ENCODE peak calls at places on chromosomes 2 and 18, in five cellular contexts. One of them, this sample, is unnamed.

GRCh38 chr2:234952270-234953115 is 676 bp downstream of the SH3BP4 start:
- DNase-seq in GM12878: no peak
- DNase-seq in HepG2: no peak
- DNase-seq in K562: no peak
- DNase-seq in H1: peak; percentile 63
- DNase-seq in this sample: no peak

GRCh38 chr18:38362286-38362792 is 796.7 kb upstream of the CELF4 start:
- DNase-seq in GM12878: no peak
- DNase-seq in HepG2: no peak
- DNase-seq in K562: no peak
- DNase-seq in H1: no peak
- DNase-seq in this sample: no peak

GRCh38 chr18:58529714-58530354 is 99.1 kb downstream of the ALPK2 start:
- DNase-seq in GM12878: no peak
- DNase-seq in HepG2: peak; percentile 69
- DNase-seq in K562: peak; percentile 50
- DNase-seq in H1: peak; percentile 78
- DNase-seq in this sample: peak; percentile 35

GRCh38 chr2:37911296-37911888 is 13.7 kb upstream of the RMDN2 start:
- DNase-seq in GM12878: no peak
- DNase-seq in HepG2: no peak
- DNase-seq in K562: no peak
- DNase-seq in H1: no peak
- DNase-seq in this sample: no peak

GRCh38 chr2:118832791-118833715 is 14.4 kb downstream of the EN1 start:
- DNase-seq in GM12878: no peak
- DNase-seq in HepG2: no peak
- DNase-seq in K562: no peak
- DNase-seq in H1: no peak
- DNase-seq in this sample: no peak

GRCh38 chr2:240043279-240043990 is 9.9 kb downstream of the OR6B3 start:
- DNase-seq in GM12878: no peak
- DNase-seq in HepG2: no peak
- DNase-seq in K562: no peak
- DNase-seq in H1: no peak
- DNase-seq in this sample: no peak

GRCh38 chr2:143758629-143759330 is 629.6 kb downstream of the ARHGAP15 start:
- DNase-seq in GM12878: no peak
- DNase-seq in HepG2: no peak
- DNase-seq in K562: no peak
- DNase-seq in H1: no peak
- DNase-seq in this sample: no peak

GRCh38 chr2:70201831-70202230 is 11.0 kb upstream of the C2orf42 start:
- DNase-seq in GM12878: no peak
- DNase-seq in HepG2: no peak
- DNase-seq in K562: no peak
- DNase-seq in H1: no peak
- DNase-seq in this sample: no peak

GRCh38 chr18:43158381-43158780 is 42.9 kb upstream of the RIT2 start:
- DNase-seq in GM12878: no peak
- DNase-seq in HepG2: no peak
- DNase-seq in K562: no peak
- DNase-seq in H1: no peak
- DNase-seq in this sample: no peak

GRCh38 chr2:175167076-175167791 is 769 bp downstream of the ATF2 start:
- DNase-seq in GM12878: no peak
- DNase-seq in HepG2: peak; percentile 40
- DNase-seq in K562: peak; percentile 44
- DNase-seq in H1: peak; percentile 59
- DNase-seq in this sample: no peak

GRCh38 chr18:74950479-74950878 is 258.5 kb downstream of the PTGR3 start:
- DNase-seq in GM12878: no peak
- DNase-seq in HepG2: no peak
- DNase-seq in K562: no peak
- DNase-seq in H1: no peak
- DNase-seq in this sample: no peak

GRCh38 chr18:60686142-60686541 is 313.6 kb upstream of the MC4R start:
- DNase-seq in GM12878: no peak
- DNase-seq in HepG2: no peak
- DNase-seq in K562: no peak
- DNase-seq in H1: no peak
- DNase-seq in this sample: no peak

GRCh38 chr18:46071894-46072867 is at the start of gene PSTPIP2:
- DNase-seq in GM12878: no peak
- DNase-seq in HepG2: no peak
- DNase-seq in K562: peak; percentile 65
- DNase-seq in H1: peak; percentile 73
- DNase-seq in this sample: peak; percentile 22

GRCh38 chr18:46070232-46070631 is 1.8 kb downstream of the PSTPIP2 start:
- DNase-seq in GM12878: no peak
- DNase-seq in HepG2: no peak
- DNase-seq in K562: no peak
- DNase-seq in H1: peak; percentile 35
- DNase-seq in this sample: no peak

GRCh38 chr18:46070683-46071614 is 1.1 kb downstream of the PSTPIP2 start:
- DNase-seq in GM12878: no peak
- DNase-seq in HepG2: no peak
- DNase-seq in K562: no peak
- DNase-seq in H1: peak; percentile 54
- DNase-seq in this sample: no peak

GRCh38 chr18:46072959-46073358 is 899 bp upstream of the PSTPIP2 start:
- DNase-seq in GM12878: no peak
- DNase-seq in HepG2: no peak
- DNase-seq in K562: no peak
- DNase-seq in H1: no peak
- DNase-seq in this sample: no peak

GRCh38 chr18:46071615-46071893 is 506 bp downstream of the PSTPIP2 start:
- DNase-seq in GM12878: no peak
- DNase-seq in HepG2: no peak
- DNase-seq in K562: no peak
- DNase-seq in H1: no peak
- DNase-seq in this sample: no peak
- TF ChIP-seq ZNF274 in GM12878: no peak
- TF ChIP-seq ZNF274 in HepG2: no peak
- TF ChIP-seq ZNF274 in K562: no peak
- TF ChIP-seq ZNF274 in H1: no peak
- TF ChIP-seq ZNF274 in this sample: no peak

DNA sequence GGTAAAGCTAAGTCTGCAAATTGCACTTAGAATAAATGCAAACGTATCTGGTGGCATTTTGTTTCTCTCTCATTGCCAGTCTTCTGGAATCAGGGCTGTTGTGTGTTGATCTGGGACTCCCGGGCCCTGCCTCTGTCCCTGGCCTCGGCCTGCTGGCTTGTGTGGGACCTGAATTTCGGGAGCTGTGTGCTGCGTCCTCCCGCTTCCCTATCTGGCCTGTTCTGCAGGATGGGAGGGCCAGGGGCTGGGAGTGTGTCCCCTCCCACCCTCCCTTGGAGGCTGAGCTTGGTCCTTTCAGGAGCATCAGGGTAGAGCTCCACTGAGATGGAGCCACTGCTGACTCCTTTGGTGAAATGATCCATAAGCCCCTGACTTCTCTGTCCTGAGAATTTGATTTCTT is 118.5 kb downstream of the ACKR3 start:
- DNase-seq in GM12878: no peak
- DNase-seq in HepG2: no peak
- DNase-seq in K562: no peak
- DNase-seq in H1: no peak
- DNase-seq in this sample: no peak
- TF ChIP-seq JUND in GM12878: no peak
- TF ChIP-seq JUND in HepG2: no peak
- TF ChIP-seq JUND in K562: no peak
- TF ChIP-seq JUND in H1: no peak
- TF ChIP-seq JUND in this sample: no peak

GRCh38 chr2:62383843-62384242 is 122.2 kb downstream of the TMEM17 start:
- DNase-seq in GM12878: no peak
- DNase-seq in HepG2: no peak
- DNase-seq in K562: no peak
- DNase-seq in H1: no peak
- DNase-seq in this sample: no peak
- TF ChIP-seq CEBPB in GM12878: no peak
- TF ChIP-seq CEBPB in HepG2: no peak
- TF ChIP-seq CEBPB in K562: no peak
- TF ChIP-seq CEBPB in H1: no peak
- TF ChIP-seq CEBPB in this sample: no peak

DNA sequence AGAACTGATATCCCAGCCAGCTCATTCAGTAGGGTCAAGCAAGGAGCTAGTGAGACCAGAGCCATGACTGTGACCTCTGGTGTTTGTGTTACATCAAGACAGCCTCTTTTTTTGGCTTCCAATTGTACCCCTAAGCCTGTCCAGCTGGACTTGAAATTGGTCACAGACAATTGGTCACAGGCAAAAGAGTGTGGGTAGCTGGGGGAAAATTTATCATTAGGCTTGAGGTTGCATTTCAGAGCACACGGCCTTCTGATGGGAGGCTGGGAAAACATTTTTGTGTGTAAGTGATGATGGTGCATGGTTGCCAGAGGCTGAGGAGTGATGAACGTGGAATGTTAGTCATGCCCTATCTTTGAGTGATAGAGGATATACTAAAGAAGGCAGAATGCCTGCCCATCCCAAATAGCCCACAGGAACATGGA is 285.1 kb upstream of the SLC14A2 start:
- DNase-seq in GM12878: no peak
- DNase-seq in HepG2: no peak
- DNase-seq in K562: no peak
- DNase-seq in H1: no peak
- DNase-seq in this sample: no peak
- TF ChIP-seq ZNF274 in GM12878: no peak
- TF ChIP-seq ZNF274 in HepG2: no peak
- TF ChIP-seq ZNF274 in K562: no peak
- TF ChIP-seq ZNF274 in H1: no peak
- TF ChIP-seq ZNF274 in this sample: no peak

GRCh38 chr2:121705958-121706357 is 30.7 kb downstream of the NIFK start:
- DNase-seq in GM12878: no peak
- DNase-seq in HepG2: peak; percentile 63
- DNase-seq in K562: no peak
- DNase-seq in H1: no peak
- DNase-seq in this sample: no peak

GRCh38 chr2:121705390-121705789 is 31.3 kb downstream of the NIFK start:
- DNase-seq in GM12878: no peak
- DNase-seq in HepG2: no peak
- DNase-seq in K562: no peak
- DNase-seq in H1: no peak
- DNase-seq in this sample: no peak

GRCh38 chr2:121709776-121710469 is 26.8 kb downstream of the NIFK start:
- DNase-seq in GM12878: no peak
- DNase-seq in HepG2: no peak
- DNase-seq in K562: no peak
- DNase-seq in H1: no peak
- DNase-seq in this sample: no peak

GRCh38 chr2:121707344-121707919 is 29.2 kb downstream of the NIFK start:
- DNase-seq in GM12878: no peak
- DNase-seq in HepG2: peak; percentile 66
- DNase-seq in K562: no peak
- DNase-seq in H1: no peak
- DNase-seq in this sample: no peak

DNA sequence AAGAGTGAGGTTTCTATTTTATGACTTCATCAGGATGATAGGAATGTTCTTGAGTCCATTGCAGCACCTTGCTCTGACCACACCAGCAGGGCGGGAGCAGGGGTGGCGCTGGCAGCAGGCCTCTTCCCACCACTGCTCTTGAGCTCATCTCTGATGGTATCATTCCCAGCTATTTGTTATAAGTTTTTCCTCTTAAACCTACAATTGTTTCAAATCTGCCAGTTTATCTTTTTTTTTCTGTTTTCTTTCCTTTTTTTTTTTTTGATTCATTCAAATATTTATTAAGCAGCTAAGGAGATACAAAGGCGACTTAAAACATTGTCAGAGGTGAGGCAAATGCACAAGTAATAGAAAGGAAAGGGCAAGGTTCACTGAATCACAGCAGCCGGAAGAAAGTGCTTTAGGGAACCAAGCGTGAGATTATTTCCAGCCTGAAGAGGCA is 28.7 kb downstream of the NIFK start:
- DNase-seq in GM12878: no peak
- DNase-seq in HepG2: peak; percentile 43
- DNase-seq in K562: no peak
- DNase-seq in H1: no peak
- DNase-seq in this sample: no peak
- TF ChIP-seq JUND in GM12878: no peak
- TF ChIP-seq JUND in HepG2: no peak
- TF ChIP-seq JUND in K562: no peak
- TF ChIP-seq JUND in H1: no peak
- TF ChIP-seq JUND in this sample: no peak

GRCh38 chr2:177782613-177783012 is 290.0 kb downstream of the PDE11A start:
- DNase-seq in GM12878: no peak
- DNase-seq in HepG2: no peak
- DNase-seq in K562: no peak
- DNase-seq in H1: no peak
- DNase-seq in this sample: no peak

GRCh38 chr2:177778472-177778871 is 294.1 kb downstream of the PDE11A start:
- DNase-seq in GM12878: no peak
- DNase-seq in HepG2: no peak
- DNase-seq in K562: no peak
- DNase-seq in H1: no peak
- DNase-seq in this sample: no peak

GRCh38 chr2:177783835-177784448 is 288.6 kb downstream of the PDE11A start:
- DNase-seq in GM12878: peak; percentile 8
- DNase-seq in HepG2: no peak
- DNase-seq in K562: no peak
- DNase-seq in H1: no peak
- DNase-seq in this sample: no peak

GRCh38 chr2:177783091-177783490 is 289.5 kb downstream of the PDE11A start:
- DNase-seq in GM12878: no peak
- DNase-seq in HepG2: no peak
- DNase-seq in K562: no peak
- DNase-seq in H1: no peak
- DNase-seq in this sample: no peak

DNA sequence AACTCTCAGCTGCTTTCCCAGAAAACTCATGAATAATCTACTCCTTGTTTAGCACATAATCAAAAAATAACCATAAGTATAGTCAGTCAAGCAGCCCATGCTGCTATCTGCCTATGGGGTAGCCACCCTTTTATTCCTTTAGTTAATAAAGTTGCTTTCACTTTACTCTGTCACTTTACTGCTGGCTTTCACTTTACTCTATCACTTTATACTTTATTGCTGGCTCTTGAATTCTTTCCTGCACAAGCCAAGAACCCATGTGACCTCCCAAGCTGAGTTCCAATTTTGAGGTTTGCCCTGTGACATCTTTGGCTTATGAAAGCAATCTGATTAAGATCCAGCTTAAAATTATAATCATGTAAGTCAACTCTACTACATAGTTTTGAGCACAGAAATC is 288.1 kb downstream of the PDE11A start:
- DNase-seq in GM12878: no peak
- DNase-seq in HepG2: no peak
- DNase-seq in K562: no peak
- DNase-seq in H1: no peak
- DNase-seq in this sample: no peak
- TF ChIP-seq CEBPB in GM12878: no peak
- TF ChIP-seq CEBPB in HepG2: no peak
- TF ChIP-seq CEBPB in K562: no peak
- TF ChIP-seq CEBPB in H1: no peak
- TF ChIP-seq CEBPB in this sample: no peak

GRCh38 chr2:21422050-21422449 is 298.3 kb downstream of the TDRD15 start:
- DNase-seq in GM12878: no peak
- DNase-seq in HepG2: peak; percentile 23
- DNase-seq in K562: peak; percentile 32
- DNase-seq in H1: peak; percentile 94
- DNase-seq in this sample: no peak
- TF ChIP-seq ZNF274 in GM12878: no peak
- TF ChIP-seq ZNF274 in HepG2: no peak
- TF ChIP-seq ZNF274 in K562: no peak
- TF ChIP-seq ZNF274 in H1: no peak
- TF ChIP-seq ZNF274 in this sample: no peak